ENCODE peak calls at places on chromosome 21, in nine cellular contexts. F is pancreas, L is HL-60, A is IMR-90, R is GM06990, C is AG04450, J is bronchial epithelial cell, V is fibroblast of lung, Z is HFF-Myc. N is an unnamed sample.

GRCh38 chr21:39703578-39703977 is 41.4 kb upstream of the IGSF5 start:
- DNase-seq in V (no peak), J (no peak), Z (no peak), A (no peak), R (no peak), L (no peak), F (no peak), C (no peak), N (no peak)

GRCh38 chr21:26170471-26171309 is at the start of gene APP:
- DNase-seq in V (peak), J (no peak), R (peak), C (peak), F (peak), Z (no peak), L (no peak), A (peak), N (peak)

GRCh38 chr21:35603471-35603870 is 456.9 kb downstream of the SETD4 start:
- DNase-seq in Z (no peak), J (no peak), L (no peak), R (no peak), V (no peak), C (no peak), A (no peak), F (no peak), N (no peak)

GRCh38 chr21:40548134-40548533 is 298.8 kb downstream of the DSCAM start:
- DNase-seq in J (no peak), Z (no peak), C (no peak), R (no peak), A (no peak), L (no peak), V (no peak), F (no peak), N (no peak)

GRCh38 chr21:42467613-42467983 is 28.4 kb downstream of the RSPH1 start:
- DNase-seq in F (no peak), R (no peak), L (no peak), Z (no peak), V (no peak), A (no peak), C (no peak), J (no peak), N (no peak)

GRCh38 chr21:40618216-40618615 is 228.7 kb downstream of the DSCAM start:
- DNase-seq in L (no peak), Z (no peak), C (no peak), V (no peak), F (no peak), R (no peak), A (no peak), J (no peak), N (no peak)

GRCh38 chr21:15140321-15141019 is 75.7 kb upstream of the NRIP1 start:
- DNase-seq in V (no peak), A (no peak), L (no peak), C (no peak), Z (no peak), F (peak), J (peak), R (no peak), N (no peak)

GRCh38 chr21:38938343-38938742 is 132.6 kb downstream of the ETS2 start:
- DNase-seq in C (no peak), J (no peak), V (no peak), F (no peak), R (no peak), L (no peak), Z (no peak), A (peak), N (no peak)

GRCh38 chr21:27647401-27647800 is 680.5 kb upstream of the ADAMTS5 start:
- DNase-seq in Z (no peak), F (no peak), V (no peak), J (peak), R (no peak), C (no peak), A (no peak), L (no peak), N (peak)

GRCh38 chr21:36504067-36505058 is 24.4 kb upstream of the CLDN14 start:
- DNase-seq in R (no peak), V (peak), J (peak), L (peak), C (peak), Z (no peak), F (no peak), A (peak), N (peak)

GRCh38 chr21:40049959-40050290 is 182.7 kb downstream of the PCP4 start:
- DNase-seq in V (no peak), A (no peak), L (no peak), J (no peak), F (no peak), R (no peak), C (no peak), Z (no peak), N (no peak)

GRCh38 chr21:31366825-31367224 is 22.8 kb upstream of the TIAM1 start:
- DNase-seq in L (no peak), V (peak), A (peak), F (no peak), J (peak), C (peak), Z (peak), R (no peak), N (peak)

GRCh38 chr21:37606549-37606948 is 240.0 kb downstream of the DYRK1A start:
- DNase-seq in V (no peak), F (no peak), R (no peak), A (no peak), C (no peak), L (no peak), Z (no peak), J (no peak), N (no peak)

GRCh38 chr21:34792504-34793089 is 123.8 kb downstream of the CLIC6 start:
- DNase-seq in F (no peak), V (no peak), Z (no peak), L (no peak), A (no peak), R (no peak), J (no peak), C (no peak), N (no peak)

GRCh38 chr21:16792155-16792554 is 720.7 kb upstream of the CXADR start:
- DNase-seq in L (no peak), V (no peak), F (no peak), A (no peak), R (no peak), C (no peak), J (no peak), Z (no peak), N (no peak)

GRCh38 chr21:27586326-27586725 is 619.4 kb upstream of the ADAMTS5 start:
- DNase-seq in V (no peak), L (no peak), J (no peak), R (no peak), F (no peak), C (no peak), A (no peak), Z (no peak), N (no peak)

GRCh38 chr21:15524855-15525254 is 204.9 kb upstream of the USP25 start:
- DNase-seq in C (no peak), J (no peak), A (no peak), L (no peak), R (no peak), Z (no peak), V (no peak), F (no peak), N (no peak)

GRCh38 chr21:34651032-34651431 is 17.8 kb upstream of the CLIC6 start:
- DNase-seq in V (no peak), F (no peak), R (no peak), J (no peak), A (no peak), C (no peak), L (no peak), Z (no peak), N (no peak)

GRCh38 chr21:26280715-26281310 is 110.2 kb upstream of the APP start:
- DNase-seq in A (no peak), C (no peak), J (peak), F (no peak), Z (peak), L (no peak), R (no peak), V (no peak), N (peak)

GRCh38 chr21:28834335-28835238 is 158.1 kb downstream of the LTN1 start:
- DNase-seq in Z (no peak), C (no peak), V (no peak), R (no peak), L (no peak), F (no peak), A (no peak), J (peak), N (peak)
- TF ChIP-seq CTCF in Z (peak), C (no peak), V (no peak), R (no peak), L (no peak), F (no peak), A (no peak), J (no peak), N (no peak)

DNA sequence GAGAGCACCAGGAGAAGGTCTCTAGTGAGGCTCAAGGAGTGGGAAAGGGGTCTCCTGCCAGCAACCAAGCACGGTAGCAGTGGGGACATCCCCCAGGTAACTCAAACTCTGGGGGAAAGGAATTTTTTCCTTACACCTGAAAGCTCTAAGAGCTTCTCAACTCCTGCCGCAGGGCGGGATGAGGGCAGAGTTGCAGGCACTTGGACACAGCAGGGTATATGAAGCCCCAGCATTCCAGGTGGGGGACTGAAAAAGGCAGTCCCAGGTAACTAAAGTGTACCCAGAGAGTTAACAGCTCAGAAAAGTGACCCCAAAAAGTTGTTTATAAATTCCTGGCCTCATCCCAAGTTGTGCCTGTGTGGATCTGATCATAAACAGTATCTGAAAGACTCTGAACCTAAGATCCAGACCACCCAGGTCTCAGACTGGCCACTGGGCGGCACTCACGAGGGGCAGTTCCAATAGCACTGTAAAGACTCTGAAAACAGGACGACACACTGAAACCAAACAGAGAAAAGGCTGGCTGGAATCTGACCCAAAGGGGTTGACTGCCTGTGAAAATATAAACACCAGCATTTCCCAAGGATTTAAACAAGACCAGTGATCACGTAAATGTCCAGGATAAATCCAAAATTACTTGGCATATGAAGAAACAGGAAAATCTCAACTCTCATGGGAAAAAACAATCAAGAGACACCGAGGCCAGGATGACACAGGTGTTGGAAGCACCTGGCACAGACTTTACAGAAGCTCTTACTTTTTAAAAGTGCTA is 47.5 kb downstream of the HSF2BP start:
- DNase-seq in J (peak), F (peak), Z (no peak), A (peak), R (no peak), C (peak), V (no peak), L (peak), N (peak)
- H3K4me3 ChIP-seq in J (no peak), F (no peak), Z (no peak), A (no peak), R (no peak), C (no peak), V (no peak), L (no peak), N (no peak)

DNA sequence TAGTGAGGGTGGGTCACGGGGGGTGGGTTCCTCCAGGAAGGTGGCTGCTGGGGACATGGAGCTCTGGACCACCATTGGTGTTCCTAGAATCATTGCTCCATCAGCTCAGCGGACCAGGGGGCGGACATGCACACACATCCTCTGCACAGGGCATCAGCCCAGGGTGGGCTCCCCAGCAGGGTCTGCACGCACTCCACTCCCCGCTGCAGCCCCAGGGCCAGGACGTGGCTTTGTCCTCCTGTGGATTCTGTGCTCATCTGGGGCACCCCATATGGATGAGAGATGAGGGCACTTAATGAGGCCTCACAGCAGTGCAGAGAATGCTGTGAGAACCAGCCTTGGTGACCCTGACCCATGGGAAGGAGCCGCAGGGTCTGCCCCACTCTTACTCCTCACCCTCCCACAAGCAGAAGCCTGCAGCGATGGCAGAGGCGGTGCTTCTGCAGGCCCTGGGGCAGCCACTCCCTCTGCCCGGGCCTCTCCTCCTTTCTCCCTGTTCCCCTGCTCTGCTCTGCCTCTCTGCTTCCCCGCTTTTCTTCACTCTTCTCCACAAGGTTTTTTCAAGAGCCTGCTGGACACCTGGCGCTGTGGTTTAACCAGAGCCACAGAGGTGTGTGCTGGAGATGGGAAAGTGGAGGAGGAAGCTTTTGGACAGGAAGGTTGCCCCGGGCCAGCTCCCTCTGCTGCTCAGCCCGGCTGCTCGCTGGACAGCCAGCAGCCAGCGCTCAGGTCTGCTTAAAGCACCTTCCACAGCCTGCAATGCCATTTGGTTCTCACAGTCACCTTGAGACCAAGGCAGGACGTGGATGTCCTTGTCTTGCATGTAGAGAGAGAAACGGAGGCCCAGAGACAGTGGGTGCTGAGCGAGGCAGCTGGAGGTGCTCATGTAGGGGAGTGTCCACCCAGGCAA is 26.2 kb upstream of the PCBP3 start:
- DNase-seq in A (no peak), L (no peak), J (no peak), Z (no peak), R (no peak), V (no peak), C (no peak), F (no peak), N (no peak)
- TF ChIP-seq CTCF in A (no peak), L (no peak), J (no peak), Z (no peak), R (no peak), V (no peak), C (no peak), F (no peak), N (no peak)

GRCh38 chr21:33231526-33231925 is 1.8 kb downstream of the IFNAR2 start:
- DNase-seq in V (no peak), F (no peak), A (no peak), L (no peak), R (peak), Z (no peak), J (no peak), C (no peak), N (no peak)
- H3K4me3 ChIP-seq in V (no peak), F (peak), A (no peak), L (peak), R (peak), Z (no peak), J (no peak), C (no peak), N (no peak)

N was measured in epithelial cell of esophagus.